ENCODE peak calls at places on chromosome 13, in seven cellular contexts. R is transverse colon, G is vagina, P is prostate gland, K is sigmoid colon, F is stomach, U is HepG2. X is an unnamed sample.

GRCh38 chr13:78604782-78605611 is 1.6 kb upstream of the POU4F1 start:
- DNase-seq in R (no peak), G (no peak), P (no peak), K (no peak), F (no peak), U (peak), X (no peak)

GRCh38 chr13:109789262-109789661 is 2.9 kb upstream of the IRS2 start:
- DNase-seq in R (no peak), G (no peak), P (no peak), K (no peak), F (no peak), U (no peak), X (no peak)

GRCh38 chr13:107834268-107834667 is 381.1 kb downstream of the LIG4 start:
- DNase-seq in R (no peak), G (no peak), P (no peak), K (no peak), F (no peak), U (no peak), X (no peak)

GRCh38 chr13:43339843-43340550 is 316.6 kb downstream of the DNAJC15 start:
- DNase-seq in R (no peak), G (no peak), P (no peak), K (no peak), F (no peak), U (no peak), X (no peak)

GRCh38 chr13:36347826-36348225 is 1.6 kb upstream of the SPART start:
- DNase-seq in R (no peak), G (no peak), P (no peak), K (no peak), F (no peak), U (no peak), X (no peak)

GRCh38 chr13:47832458-47832972 is 168.6 kb downstream of the SUCLA2 start:
- DNase-seq in R (no peak), G (no peak), P (no peak), K (no peak), F (no peak), U (no peak), X (no peak)

GRCh38 chr13:41675306-41675705 is 218.0 kb downstream of the RGCC start:
- DNase-seq in R (no peak), G (no peak), P (no peak), K (no peak), F (no peak), U (no peak), X (no peak)

GRCh38 chr13:28684257-28684656 is 25.3 kb downstream of the POMP start:
- DNase-seq in R (peak), G (no peak), P (no peak), K (no peak), F (no peak), U (peak), X (no peak)

GRCh38 chr13:40115456-40115855 is 460.0 kb downstream of the COG6 start:
- DNase-seq in R (no peak), G (no peak), P (no peak), K (no peak), F (no peak), U (no peak), X (no peak)

GRCh38 chr13:26787961-26788360 is 27.4 kb upstream of the GPR12 start:
- DNase-seq in R (no peak), G (no peak), P (no peak), K (no peak), F (no peak), U (no peak), X (no peak)

GRCh38 chr13:114099918-114100445 is 32.4 kb downstream of the RASA3 start:
- DNase-seq in R (peak), G (no peak), P (no peak), K (peak), F (no peak), U (peak), X (no peak)

GRCh38 chr13:79900356-79900755 is 419.4 kb downstream of the NDFIP2 start:
- DNase-seq in R (no peak), G (no peak), P (no peak), K (no peak), F (no peak), U (no peak), X (no peak)

GRCh38 chr13:114024603-114025431 is 50.9 kb upstream of the C13orf46 start:
- DNase-seq in R (peak), G (no peak), P (no peak), K (no peak), F (no peak), U (no peak), X (no peak)

GRCh38 chr13:113840541-113841354 is 23.1 kb downstream of the GAS6 start:
- DNase-seq in R (no peak), G (no peak), P (no peak), K (no peak), F (no peak), U (no peak), X (peak)

GRCh38 chr13:23621316-23621645 is 51.1 kb downstream of the TNFRSF19 start:
- DNase-seq in R (no peak), G (no peak), P (no peak), K (no peak), F (no peak), U (peak), X (no peak)

GRCh38 chr13:26280295-26280694 is 26.4 kb downstream of the CDK8 start:
- DNase-seq in R (no peak), G (no peak), P (no peak), K (no peak), F (no peak), U (no peak), X (no peak)

GRCh38 chr13:35953537-35954206 is 177.5 kb downstream of the DCLK1 start:
- DNase-seq in R (peak), G (no peak), P (peak), K (peak), F (peak), U (peak), X (no peak)

GRCh38 chr13:35470671-35471465 is 5.6 kb downstream of the MAB21L1 start:
- DNase-seq in R (peak), G (no peak), P (no peak), K (peak), F (no peak), U (no peak), X (peak)

GRCh38 chr13:73776137-73776785 is 357.9 kb downstream of the KLF12 start:
- DNase-seq in R (no peak), G (no peak), P (no peak), K (no peak), F (no peak), U (no peak), X (no peak)

GRCh38 chr13:90918551-90918950 is 428.9 kb upstream of the MIR17HG start:
- DNase-seq in R (no peak), G (no peak), P (no peak), K (no peak), F (no peak), U (no peak), X (no peak)

GRCh38 chr13:109275848-109276247 is 510.5 kb downstream of the IRS2 start:
- DNase-seq in R (peak), G (no peak), P (peak), K (no peak), F (no peak), U (no peak), X (no peak)

GRCh38 chr13:96804186-96804585 is 190.1 kb downstream of the OXGR1 start:
- DNase-seq in R (no peak), G (no peak), P (no peak), K (no peak), F (no peak), U (no peak), X (no peak)

GRCh38 chr13:22735381-22735995 is 445.3 kb upstream of the SGCG start:
- DNase-seq in R (no peak), G (no peak), P (no peak), K (no peak), F (no peak), U (no peak), X (peak)

GRCh38 chr13:43611631-43612416 is 174.9 kb downstream of the ENOX1 start:
- DNase-seq in R (no peak), G (no peak), P (no peak), K (no peak), F (no peak), U (no peak), X (no peak)

GRCh38 chr13:113805431-113806103 is 46.5 kb downstream of the TMEM255B start:
- DNase-seq in R (no peak), G (no peak), P (no peak), K (peak), F (no peak), U (no peak), X (peak)

GRCh38 chr13:75357576-75358295 is 124.2 kb downstream of the TBC1D4 start:
- DNase-seq in R (no peak), G (no peak), P (no peak), K (no peak), F (no peak), U (peak), X (no peak)

GRCh38 chr13:71320452-71320851 is 546.6 kb downstream of the DACH1 start:
- DNase-seq in R (no peak), G (no peak), P (no peak), K (no peak), F (no peak), U (peak), X (peak)

GRCh38 chr13:75636339-75637095 is 387 bp downstream of the LMO7 start:
- DNase-seq in R (peak), G (no peak), P (no peak), K (no peak), F (no peak), U (peak), X (peak)

GRCh38 chr13:95494082-95494681 is 58.3 kb upstream of the CLDN10 start:
- DNase-seq in R (no peak), G (no peak), P (peak), K (no peak), F (no peak), U (peak), X (no peak)

GRCh38 chr13:51125495-51126226 is 14.6 kb upstream of the C13orf42 start:
- DNase-seq in R (peak), G (no peak), P (peak), K (peak), F (peak), U (peak), X (no peak)

GRCh38 chr13:94329277-94329676 is 150.2 kb downstream of the DCT start:
- DNase-seq in R (no peak), G (no peak), P (no peak), K (peak), F (no peak), U (no peak), X (no peak)

GRCh38 chr13:29441301-29441700 is 154.2 kb downstream of the SLC7A1 start:
- DNase-seq in R (no peak), G (no peak), P (no peak), K (no peak), F (no peak), U (no peak), X (no peak)

DNA sequence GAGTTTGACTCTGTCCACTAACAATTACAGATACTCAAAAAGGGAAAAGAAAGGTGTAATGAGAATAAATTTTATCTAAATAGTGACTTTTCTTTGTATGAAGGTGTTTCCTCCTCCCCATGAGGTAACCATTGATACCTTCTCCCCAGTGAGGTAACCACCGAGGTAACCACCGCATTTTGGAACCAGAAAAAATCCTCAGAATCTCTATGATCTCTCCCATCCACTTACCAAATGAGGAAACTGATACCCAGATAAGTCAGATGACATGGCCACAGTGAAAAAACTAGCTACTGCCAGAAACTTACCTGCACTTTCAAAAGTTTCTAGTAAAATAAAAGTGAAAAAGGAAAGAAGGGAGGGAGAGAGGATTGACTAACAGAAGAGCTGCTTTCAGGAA is 124.0 kb upstream of the FNDC3A start:
- DNase-seq in R (no peak), G (no peak), P (no peak), K (no peak), F (no peak), U (no peak), X (no peak)
- TF ChIP-seq POLR2AphosphoS5 in R (no peak), G (no peak), P (no peak), K (no peak), F (no peak), U (no peak), X (no peak)

DNA sequence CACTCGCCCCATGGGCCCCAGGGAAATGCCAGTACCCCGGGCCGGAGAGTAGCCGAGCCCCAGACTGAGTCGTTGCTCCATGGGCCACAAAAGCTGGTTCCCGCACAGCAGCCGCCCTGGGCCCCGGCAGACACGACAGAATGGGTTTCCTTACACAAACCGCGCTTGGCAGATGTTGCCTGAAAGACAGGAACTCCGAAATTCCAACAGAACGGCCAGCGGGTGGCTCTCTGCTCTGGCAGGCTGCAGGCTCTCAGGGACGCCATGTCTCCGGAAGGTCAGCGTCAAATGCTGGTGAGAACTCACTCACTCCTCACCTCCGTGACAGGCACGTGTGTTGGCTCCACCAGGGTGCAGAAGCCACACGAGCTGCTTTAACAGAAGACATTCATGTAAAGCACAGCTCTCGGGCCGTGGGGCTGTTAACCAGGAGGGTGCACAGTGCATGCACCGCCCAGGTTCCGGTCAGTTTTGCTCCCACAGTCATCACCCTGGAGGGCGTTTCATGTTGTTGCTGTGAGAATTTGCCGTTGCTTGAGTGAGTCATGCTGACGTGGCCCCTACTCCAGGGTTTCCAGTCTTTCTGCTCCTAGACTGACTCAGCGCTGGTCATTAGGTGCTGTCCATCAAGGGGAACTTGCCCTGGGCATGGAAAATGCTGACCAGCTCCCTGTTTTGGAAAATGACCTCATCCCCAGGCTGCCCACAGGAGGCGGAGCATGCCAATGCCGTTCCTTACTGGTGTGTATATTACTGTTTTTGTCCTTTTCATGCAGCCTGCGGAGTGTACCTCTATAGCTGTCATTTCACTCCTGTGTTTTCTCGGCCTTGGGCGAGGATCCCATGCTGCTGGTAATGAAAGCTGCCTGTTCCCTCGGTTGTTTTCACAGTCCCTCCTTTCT is 44.8 kb downstream of the ANKRD10 start:
- DNase-seq in R (peak), G (no peak), P (peak), K (peak), F (peak), U (peak), X (peak)
- TF ChIP-seq POLR2A in R (no peak), G (no peak), P (peak), K (no peak), F (no peak), U (peak), X (no peak)

DNA sequence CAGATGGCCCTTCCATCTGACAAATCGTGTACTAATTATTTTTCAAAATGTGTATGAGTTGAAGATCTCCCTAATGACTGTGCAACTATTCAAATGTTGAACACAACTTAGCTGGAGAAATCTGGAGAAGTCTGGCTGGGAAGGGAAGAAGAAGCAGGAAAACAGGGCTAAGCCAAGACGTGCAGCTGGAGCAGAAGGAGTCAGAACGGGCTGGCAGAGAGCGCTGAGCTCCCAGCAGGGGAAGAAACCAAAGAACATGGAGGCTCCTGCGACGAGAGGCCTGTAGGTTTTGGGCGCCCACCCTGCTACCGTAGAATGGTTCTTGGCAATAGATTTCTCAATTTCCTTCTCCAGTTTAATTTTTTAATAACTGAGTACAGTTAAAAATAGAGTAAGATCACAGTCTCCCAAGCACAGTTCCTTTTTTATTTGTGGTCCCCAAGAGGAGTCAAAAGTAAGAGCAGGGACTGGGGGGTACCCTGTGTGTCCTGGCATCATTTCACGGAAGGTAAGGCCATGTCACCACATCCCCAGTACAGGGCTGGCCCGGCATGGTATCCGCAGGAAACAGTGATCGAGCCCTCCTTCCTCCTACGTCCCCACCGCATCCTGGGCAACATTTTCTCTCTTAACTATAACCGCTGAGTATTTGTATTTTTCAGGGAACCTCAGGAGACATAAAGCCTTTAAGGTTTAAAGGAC is 13.4 kb upstream of the LATS2 start:
- DNase-seq in R (no peak), G (no peak), P (no peak), K (peak), F (no peak), U (no peak), X (no peak)
- TF ChIP-seq POLR2AphosphoS5 in R (no peak), G (no peak), P (no peak), K (no peak), F (no peak), U (no peak), X (no peak)

DNA sequence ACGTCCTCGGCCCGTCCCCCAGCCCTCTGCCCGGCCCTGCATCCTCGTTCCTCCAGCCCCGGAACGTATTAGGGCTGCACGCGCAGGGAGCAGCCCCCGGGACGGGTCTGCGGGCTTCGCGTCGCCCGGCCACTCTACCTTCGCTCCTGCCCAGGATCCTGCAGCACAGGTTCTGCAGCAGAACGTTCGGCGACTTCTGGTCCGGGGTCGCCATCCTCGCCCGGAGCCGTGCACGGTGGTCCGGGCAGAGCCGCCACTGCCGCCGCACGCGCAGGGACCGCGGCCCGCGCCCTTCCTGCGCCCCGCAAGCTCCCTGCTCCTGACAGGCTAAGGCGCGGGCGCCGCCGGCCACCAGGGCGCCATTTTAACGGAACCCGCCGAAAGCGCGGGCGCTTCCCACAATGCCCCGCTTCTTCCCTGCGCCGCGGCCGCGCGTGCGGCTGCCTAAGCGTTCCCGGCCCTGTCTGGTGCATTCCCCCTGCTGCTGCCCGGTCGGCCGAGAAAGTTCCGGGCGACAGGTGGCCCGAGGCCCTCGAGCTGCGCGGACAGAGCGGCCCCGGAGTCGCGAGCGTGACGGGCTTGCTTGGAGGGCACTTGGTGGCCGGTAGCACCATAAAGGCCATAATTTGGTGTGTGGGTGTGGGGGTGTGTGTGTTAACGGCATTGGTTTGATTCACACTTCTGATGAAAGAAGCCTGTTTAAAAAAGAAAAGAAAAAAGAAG is at the start of gene TUBGCP3:
- DNase-seq in R (peak), G (no peak), P (peak), K (peak), F (peak), U (peak), X (peak)
- TF ChIP-seq POLR2A in R (peak), G (no peak), P (peak), K (no peak), F (peak), U (peak), X (no peak)